ENCODE peak calls at places on chromosomes 12 and 14, in seven cellular contexts. W is NCI-H1436; U is HT-29; L is iPS DF 19.7; G is adipocyte; I is stimulated activated CD4-positive, alpha-beta T cell treated with anti-CD3 and anti-CD28 coated beads, Interleukin-15, amount 100 ng/mL, for 1 hour; Z is germinal center. K is an unnamed sample.

GRCh38 chr12:8692573-8692972 is 5.2 kb upstream of the RIMKLB start:
- DNase-seq in W (peak), U (no peak), L (no peak), G (peak), I (no peak), Z (peak), K (peak)

GRCh38 chr12:113190761-113191160 is 5.2 kb downstream of the RITA1 start:
- DNase-seq in W (no peak), U (peak), L (peak), G (peak), I (no peak), Z (no peak), K (peak)

GRCh38 chr14:50943943-50944646 is at the start of gene PYGL:
- DNase-seq in W (no peak), U (peak), L (no peak), G (peak), I (no peak), Z (peak), K (peak)

GRCh38 chr14:68146812-68147211 is 327.2 kb downstream of the RAD51B start:
- DNase-seq in W (no peak), U (peak), L (no peak), G (peak), I (no peak), Z (no peak), K (peak)

GRCh38 chr14:53399057-53399456 is 245.9 kb upstream of the DDHD1 start:
- DNase-seq in W (no peak), U (peak), L (peak), G (peak), I (no peak), Z (no peak), K (peak)

GRCh38 chr12:30134229-30134628 is 350.5 kb upstream of the TMTC1 start:
- DNase-seq in W (no peak), U (peak), L (no peak), G (no peak), I (no peak), Z (no peak), K (no peak)

GRCh38 chr12:132453361-132454133 is 36.4 kb upstream of the FBRSL1 start:
- DNase-seq in W (no peak), U (peak), L (no peak), G (no peak), I (no peak), Z (no peak), K (peak)

GRCh38 chr12:1859643-1860042 is 39.3 kb downstream of the LRTM2 start:
- DNase-seq in W (no peak), U (no peak), L (no peak), G (peak), I (no peak), Z (no peak), K (peak)

GRCh38 chr14:88310457-88310856 is 12.6 kb downstream of the KCNK10 start:
- DNase-seq in W (no peak), U (no peak), L (no peak), G (no peak), I (no peak), Z (no peak), K (no peak)

GRCh38 chr12:39958377-39958776 is 147.5 kb downstream of the SLC2A13 start:
- DNase-seq in W (no peak), U (peak), L (no peak), G (no peak), I (no peak), Z (no peak), K (no peak)

GRCh38 chr12:121214171-121214777 is 4.3 kb downstream of the P2RX4 start:
- DNase-seq in W (no peak), U (no peak), L (no peak), G (peak), I (no peak), Z (no peak), K (peak)

GRCh38 chr12:27236498-27236897 is 7.6 kb upstream of the STK38L start:
- DNase-seq in W (no peak), U (no peak), L (no peak), G (no peak), I (no peak), Z (no peak), K (peak)

GRCh38 chr12:20520572-20520971 is 152.2 kb downstream of the PDE3A start:
- DNase-seq in W (no peak), U (no peak), L (no peak), G (no peak), I (no peak), Z (no peak), K (no peak)

GRCh38 chr12:31999692-32000091 is 40.5 kb downstream of the RESF1 start:
- DNase-seq in W (no peak), U (no peak), L (no peak), G (no peak), I (no peak), Z (no peak), K (no peak)

GRCh38 chr12:77847665-77848431 is 17.2 kb downstream of the NAV3 start:
- DNase-seq in W (no peak), U (peak), L (no peak), G (peak), I (no peak), Z (no peak), K (peak)

GRCh38 chr14:93011650-93012317 is 88.8 kb downstream of the CHGA start:
- DNase-seq in W (no peak), U (peak), L (no peak), G (no peak), I (no peak), Z (no peak), K (no peak)

GRCh38 chr14:100375273-100375962 is 52.3 kb downstream of the SLC25A47 start:
- DNase-seq in W (no peak), U (peak), L (no peak), G (peak), I (no peak), Z (peak), K (peak)

GRCh38 chr12:80242341-80242740 is 143.0 kb downstream of the OTOGL start:
- DNase-seq in W (no peak), U (no peak), L (no peak), G (peak), I (no peak), Z (no peak), K (no peak)

GRCh38 chr12:39975374-39975918 is 130.4 kb downstream of the SLC2A13 start:
- DNase-seq in W (no peak), U (no peak), L (no peak), G (no peak), I (no peak), Z (no peak), K (peak)

GRCh38 chr12:90816353-90817089 is 138.5 kb downstream of the CCER1 start:
- DNase-seq in W (no peak), U (no peak), L (no peak), G (peak), I (no peak), Z (no peak), K (peak)

GRCh38 chr14:59018978-59019377 is 169.5 kb upstream of the DAAM1 start:
- DNase-seq in W (no peak), U (no peak), L (no peak), G (no peak), I (no peak), Z (no peak), K (peak)

GRCh38 chr12:90048918-90049317 is 340.3 kb upstream of the ATP2B1 start:
- DNase-seq in W (no peak), U (no peak), L (no peak), G (no peak), I (no peak), Z (no peak), K (no peak)

GRCh38 chr14:80850197-80850814 is 91.2 kb downstream of the CEP128 start:
- DNase-seq in W (peak), U (peak), L (no peak), G (peak), I (no peak), Z (peak), K (peak)

GRCh38 chr14:56809262-56810215 is 740 bp downstream of the OTX2 start:
- DNase-seq in W (no peak), U (no peak), L (no peak), G (no peak), I (no peak), Z (no peak), K (no peak)

GRCh38 chr14:102005336-102005735 is 41.0 kb downstream of the DYNC1H1 start:
- DNase-seq in W (no peak), U (no peak), L (no peak), G (no peak), I (no peak), Z (no peak), K (no peak)

GRCh38 chr12:56256326-56256960 is 1.7 kb downstream of the ANKRD52 start:
- DNase-seq in W (no peak), U (no peak), L (no peak), G (peak), I (no peak), Z (no peak), K (no peak)

GRCh38 chr12:64194333-64195149 is 27.6 kb downstream of the KICS2 start:
- DNase-seq in W (no peak), U (no peak), L (no peak), G (peak), I (no peak), Z (no peak), K (peak)

GRCh38 chr14:104373855-104374717 is 205.5 kb upstream of the C14orf180 start:
- DNase-seq in W (no peak), U (no peak), L (no peak), G (no peak), I (no peak), Z (no peak), K (no peak)

GRCh38 chr14:105257464-105257863 is 9.1 kb downstream of the BTBD6 start:
- DNase-seq in W (no peak), U (peak), L (no peak), G (no peak), I (no peak), Z (no peak), K (no peak)

GRCh38 chr14:73239463-73240241 is 2.3 kb downstream of the PAPLN start:
- DNase-seq in W (no peak), U (no peak), L (no peak), G (peak), I (no peak), Z (no peak), K (peak)

GRCh38 chr12:55227643-55228042 is 6.8 kb downstream of the OR10A7 start:
- DNase-seq in W (no peak), U (no peak), L (no peak), G (peak), I (no peak), Z (no peak), K (no peak)

GRCh38 chr14:74531467-74531866 is 37.9 kb downstream of the ISCA2 start:
- DNase-seq in W (no peak), U (no peak), L (peak), G (peak), I (no peak), Z (no peak), K (peak)

GRCh38 chr12:132600048-132601032 is 10.0 kb downstream of the LRCOL1 start:
- DNase-seq in W (peak), U (peak), L (no peak), G (peak), I (no peak), Z (no peak), K (peak)

GRCh38 chr12:132243596-132244289 is 85.6 kb downstream of the GALNT9 start:
- DNase-seq in W (no peak), U (no peak), L (no peak), G (no peak), I (no peak), Z (no peak), K (no peak)

GRCh38 chr12:15602051-15602672 is 187.0 kb downstream of the EPS8 start:
- DNase-seq in W (no peak), U (no peak), L (no peak), G (no peak), I (no peak), Z (no peak), K (no peak)

GRCh38 chr12:75565795-75566194 is 54.4 kb upstream of the KRR1 start:
- DNase-seq in W (no peak), U (no peak), L (no peak), G (no peak), I (no peak), Z (no peak), K (no peak)

GRCh38 chr14:37711499-37712475 is 116.4 kb downstream of the TTC6 start:
- DNase-seq in W (no peak), U (peak), L (no peak), G (no peak), I (no peak), Z (no peak), K (no peak)

GRCh38 chr14:99682809-99683618 is 1.1 kb upstream of the CYP46A1 start:
- DNase-seq in W (peak), U (peak), L (no peak), G (peak), I (peak), Z (peak), K (peak)